ENCODE peak calls at places on chromosome 1, in ten cellular contexts. N, Y, H, I, C, W, Z, G, S and X are unnamed samples.

GRCh38 chr1:3085721-3086120 is 16.7 kb downstream of the PRDM16 start:
- DNase-seq in N (no peak), Y (no peak), H (no peak), I (no peak), C (no peak), W (no peak), Z (no peak), G (peak), S (no peak), X (no peak)

GRCh38 chr1:2553871-2554620 is 2.1 kb upstream of the TNFRSF14 start:
- DNase-seq in N (no peak), Y (no peak), H (no peak), I (no peak), C (no peak), W (no peak), Z (no peak), G (peak), S (no peak), X (no peak)

GRCh38 chr1:82534996-82535395 is 734.3 kb downstream of the ADGRL2 start:
- DNase-seq in N (no peak), Y (no peak), H (no peak), I (no peak), C (no peak), W (no peak), Z (no peak), G (no peak), S (no peak), X (no peak)

GRCh38 chr1:95096218-95096841 is 20.8 kb upstream of the TLCD4 start:
- DNase-seq in N (no peak), Y (no peak), H (no peak), I (no peak), C (no peak), W (no peak), Z (no peak), G (no peak), S (no peak), X (no peak)

GRCh38 chr1:201694615-201695335 is 134.2 kb upstream of the IPO9 start:
- DNase-seq in N (no peak), Y (no peak), H (no peak), I (no peak), C (no peak), W (no peak), Z (no peak), G (no peak), S (no peak), X (no peak)

GRCh38 chr1:208990456-208990855 is 593.1 kb upstream of the CAMK1G start:
- DNase-seq in N (no peak), Y (no peak), H (no peak), I (no peak), C (no peak), W (no peak), Z (no peak), G (no peak), S (no peak), X (no peak)

GRCh38 chr1:65514083-65514482 is 93.6 kb downstream of the LEPR start:
- DNase-seq in N (no peak), Y (no peak), H (peak), I (peak), C (peak), W (no peak), Z (no peak), G (no peak), S (no peak), X (no peak)

GRCh38 chr1:94602312-94602711 is 60.8 kb upstream of the F3 start:
- DNase-seq in N (no peak), Y (no peak), H (peak), I (peak), C (peak), W (peak), Z (no peak), G (no peak), S (no peak), X (no peak)

GRCh38 chr1:12173631-12174121 is 6.9 kb downstream of the TNFRSF1B start:
- DNase-seq in N (peak), Y (peak), H (no peak), I (no peak), C (no peak), W (peak), Z (no peak), G (peak), S (no peak), X (no peak)

GRCh38 chr1:65163193-65163805 is 15.3 kb downstream of the AK4 start:
- DNase-seq in N (no peak), Y (no peak), H (no peak), I (no peak), C (no peak), W (no peak), Z (no peak), G (no peak), S (no peak), X (no peak)

GRCh38 chr1:244234009-244234643 is 183.0 kb downstream of the ZBTB18 start:
- DNase-seq in N (no peak), Y (no peak), H (no peak), I (peak), C (no peak), W (peak), Z (no peak), G (peak), S (no peak), X (no peak)

GRCh38 chr1:215228193-215228592 is 145.7 kb downstream of the KCNK2 start:
- DNase-seq in N (no peak), Y (no peak), H (no peak), I (no peak), C (no peak), W (no peak), Z (no peak), G (no peak), S (no peak), X (no peak)

GRCh38 chr1:23743287-23744052 is at the start of gene ELOA:
- DNase-seq in N (peak), Y (peak), H (peak), I (peak), C (peak), W (peak), Z (peak), G (peak), S (peak), X (peak)

GRCh38 chr1:3061981-3062615 is 6.9 kb upstream of the PRDM16 start:
- DNase-seq in N (no peak), Y (no peak), H (no peak), I (no peak), C (no peak), W (no peak), Z (no peak), G (peak), S (no peak), X (no peak)

GRCh38 chr1:204342310-204342709 is 17.4 kb downstream of the PLEKHA6 start:
- DNase-seq in N (no peak), Y (no peak), H (no peak), I (no peak), C (no peak), W (no peak), Z (no peak), G (no peak), S (no peak), X (no peak)

GRCh38 chr1:33876970-33877680 is 13.2 kb downstream of the HMGB4 start:
- DNase-seq in N (no peak), Y (no peak), H (peak), I (peak), C (no peak), W (no peak), Z (peak), G (no peak), S (no peak), X (no peak)

GRCh38 chr1:156508955-156509234 is 8.3 kb upstream of the MEF2D start:
- DNase-seq in N (no peak), Y (no peak), H (no peak), I (no peak), C (no peak), W (no peak), Z (no peak), G (no peak), S (no peak), X (no peak)

GRCh38 chr1:60575326-60575874 is 501.8 kb upstream of the C1orf87 start:
- DNase-seq in N (no peak), Y (no peak), H (no peak), I (no peak), C (no peak), W (no peak), Z (no peak), G (no peak), S (no peak), X (no peak)

GRCh38 chr1:150093805-150094204 is 26.2 kb downstream of the VPS45 start:
- DNase-seq in N (no peak), Y (no peak), H (no peak), I (no peak), C (no peak), W (no peak), Z (no peak), G (no peak), S (no peak), X (no peak)